ENCODE peak calls at places on chromosomes 16 and 17, in ten cellular contexts. B, H, U, V, S, R, Y, G, W and A are unnamed samples.

GRCh38 chr17:7437369-7437863 is 1.9 kb upstream of the FGF11 start:
- DNase-seq in B (no peak), H (no peak), U (no peak), V (no peak), S (no peak), R (no peak), Y (no peak), G (no peak), W (no peak), A (no peak)

GRCh38 chr17:31509095-31509804 is 117.8 kb downstream of the RAB11FIP4 start:
- DNase-seq in B (no peak), H (no peak), U (no peak), V (no peak), S (no peak), R (no peak), Y (no peak), G (no peak), W (peak; percentile 53), A (no peak)

GRCh38 chr17:691423-691822 is 23.2 kb downstream of the VPS53 start:
- DNase-seq in B (no peak), H (no peak), U (no peak), V (no peak), S (no peak), R (peak; percentile 84), Y (no peak), G (no peak), W (no peak), A (no peak)

GRCh38 chr16:68235882-68236803 is at the start of gene ESRP2:
- DNase-seq in B (no peak), H (peak; percentile 86), U (peak; percentile 30), V (peak; percentile 80), S (no peak), R (no peak), Y (peak; percentile 87), G (peak; percentile 37), W (peak; percentile 52), A (no peak)

GRCh38 chr17:48738803-48739526 is 10.4 kb upstream of the HOXB13 start:
- DNase-seq in B (no peak), H (no peak), U (no peak), V (no peak), S (no peak), R (no peak), Y (no peak), G (no peak), W (no peak), A (no peak)

GRCh38 chr16:79949417-79949816 is 348.9 kb upstream of the MAF start:
- DNase-seq in B (no peak), H (no peak), U (no peak), V (no peak), S (no peak), R (no peak), Y (no peak), G (no peak), W (no peak), A (no peak)

GRCh38 chr16:2987854-2988253 is 7.6 kb upstream of the PKMYT1 start:
- DNase-seq in B (no peak), H (no peak), U (no peak), V (peak; percentile 28), S (no peak), R (no peak), Y (no peak), G (no peak), W (no peak), A (no peak)

GRCh38 chr17:79630120-79630519 is 19.3 kb upstream of the RBFOX3 start:
- DNase-seq in B (no peak), H (no peak), U (no peak), V (no peak), S (no peak), R (no peak), Y (peak; percentile 12), G (no peak), W (no peak), A (no peak)

GRCh38 chr17:42325026-42325425 is 36.7 kb downstream of the STAT5A start:
- DNase-seq in B (no peak), H (no peak), U (no peak), V (no peak), S (no peak), R (peak; percentile 92), Y (no peak), G (no peak), W (no peak), A (no peak)

GRCh38 chr17:79796570-79797491 is at the start of gene CBX8:
- DNase-seq in B (peak; percentile 99), H (peak; percentile 100), U (peak; percentile 98), V (peak; percentile 100), S (peak; percentile 99), R (peak; percentile 99), Y (peak; percentile 100), G (peak; percentile 91), W (peak; percentile 99), A (peak; percentile 96)

GRCh38 chr17:17454276-17454675 is 22.5 kb upstream of the MED9 start:
- DNase-seq in B (no peak), H (no peak), U (no peak), V (no peak), S (no peak), R (no peak), Y (no peak), G (no peak), W (no peak), A (no peak)

GRCh38 chr16:54280751-54281150 is 5.8 kb downstream of the IRX3 start:
- DNase-seq in B (no peak), H (no peak), U (no peak), V (no peak), S (no peak), R (peak; percentile 54), Y (no peak), G (no peak), W (no peak), A (no peak)

GRCh38 chr17:58476812-58477211 is 11.4 kb downstream of the HSF5 start:
- DNase-seq in B (no peak), H (no peak), U (no peak), V (no peak), S (no peak), R (no peak), Y (no peak), G (no peak), W (no peak), A (no peak)

GRCh38 chr16:29756654-29757053 is 10.9 kb upstream of the C16orf54 start:
- DNase-seq in B (no peak), H (no peak), U (peak; percentile 76), V (no peak), S (no peak), R (no peak), Y (no peak), G (no peak), W (no peak), A (no peak)

GRCh38 chr17:12415031-12415430 is 250.7 kb upstream of the MYOCD start:
- DNase-seq in B (no peak), H (no peak), U (no peak), V (no peak), S (no peak), R (peak; percentile 89), Y (no peak), G (no peak), W (no peak), A (no peak)

GRCh38 chr16:14562691-14563491 is 67.2 kb downstream of the PARN start:
- DNase-seq in B (peak; percentile 7), H (no peak), U (no peak), V (peak; percentile 78), S (no peak), R (peak; percentile 65), Y (peak; percentile 54), G (peak; percentile 64), W (no peak), A (no peak)

GRCh38 chr17:78357177-78357586 is 2.7 kb downstream of the SOCS3 start:
- DNase-seq in B (no peak), H (no peak), U (no peak), V (no peak), S (no peak), R (peak; percentile 61), Y (no peak), G (no peak), W (peak; percentile 56), A (peak; percentile 22)

GRCh38 chr16:64311241-64311640 is 810.6 kb downstream of the CDH11 start:
- DNase-seq in B (no peak), H (no peak), U (no peak), V (no peak), S (no peak), R (peak; percentile 8), Y (no peak), G (no peak), W (no peak), A (no peak)

GRCh38 chr16:46974352-46974751 is 878 bp upstream of the DNAJA2 start:
- DNase-seq in B (peak; percentile 11), H (no peak), U (peak; percentile 31), V (peak; percentile 19), S (no peak), R (peak; percentile 16), Y (no peak), G (no peak), W (peak; percentile 38), A (peak; percentile 29)

GRCh38 chr17:81128774-81129173 is 36.5 kb upstream of the PVALEF start:
- DNase-seq in B (no peak), H (no peak), U (no peak), V (no peak), S (no peak), R (no peak), Y (no peak), G (no peak), W (no peak), A (no peak)

GRCh38 chr17:73293031-73293430 is 18.8 kb downstream of the CDC42EP4 start:
- DNase-seq in B (no peak), H (no peak), U (no peak), V (no peak), S (no peak), R (no peak), Y (peak; percentile 68), G (no peak), W (no peak), A (no peak)

GRCh38 chr16:71353736-71354135 is 4.8 kb upstream of the CALB2 start:
- DNase-seq in B (no peak), H (no peak), U (no peak), V (no peak), S (no peak), R (no peak), Y (no peak), G (no peak), W (no peak), A (no peak)

GRCh38 chr17:27798376-27798775 is 2.0 kb downstream of the NOS2 start:
- DNase-seq in B (no peak), H (no peak), U (no peak), V (no peak), S (no peak), R (no peak), Y (no peak), G (no peak), W (no peak), A (no peak)

GRCh38 chr16:73071131-73071940 is 23.4 kb upstream of the ZFHX3 start:
- DNase-seq in B (no peak), H (no peak), U (no peak), V (peak; percentile 80), S (no peak), R (peak; percentile 68), Y (no peak), G (peak; percentile 67), W (no peak), A (no peak)

GRCh38 chr17:49991409-49991808 is 3.6 kb downstream of the DLX3 start:
- DNase-seq in B (no peak), H (no peak), U (no peak), V (no peak), S (no peak), R (no peak), Y (no peak), G (no peak), W (no peak), A (no peak)

GRCh38 chr17:28928061-28928460 is 23.3 kb downstream of the PHF12 start:
- DNase-seq in B (no peak), H (no peak), U (no peak), V (no peak), S (no peak), R (peak; percentile 77), Y (no peak), G (no peak), W (peak; percentile 36), A (no peak)

GRCh38 chr17:82034371-82035011 is 3.0 kb downstream of the DCXR start:
- DNase-seq in B (no peak), H (no peak), U (no peak), V (no peak), S (no peak), R (no peak), Y (no peak), G (no peak), W (no peak), A (no peak)

GRCh38 chr17:81471804-81472456 is 40.7 kb downstream of the ACTG1 start:
- DNase-seq in B (peak; percentile 94), H (peak; percentile 62), U (no peak), V (no peak), S (no peak), R (peak; percentile 95), Y (peak; percentile 88), G (no peak), W (peak; percentile 38), A (peak; percentile 99)